ENCODE peak calls at places on chromosomes 7 and 10, in seven cellular contexts. One of them, this sample, is unnamed. For H3K9me3, the result is how much of the 10 kb centered on the place peaks cover.

GRCh38 chr7:128059143-128059975 is 28.1 kb upstream of the LRRC4 start:
- DNase-seq in thyroid gland: no peak
- DNase-seq in GM12878: no peak
- DNase-seq in tibial nerve: no peak
- DNase-seq in suprapubic skin: no peak
- DNase-seq in thoracic aorta: no peak
- DNase-seq in fibroblast of lung: no peak
- DNase-seq in this sample: no peak

GRCh38 chr10:74255800-74256422 is 104.9 kb downstream of the ADK start:
- DNase-seq in GM12878: no peak
- DNase-seq in suprapubic skin: no peak
- DNase-seq in thoracic aorta: no peak
- DNase-seq in tibial nerve: no peak
- DNase-seq in fibroblast of lung: no peak
- DNase-seq in thyroid gland: no peak
- DNase-seq in this sample: no peak

GRCh38 chr10:63365976-63366765 is 99.6 kb downstream of the JMJD1C start:
- DNase-seq in tibial nerve: no peak
- DNase-seq in thoracic aorta: no peak
- DNase-seq in fibroblast of lung: no peak
- DNase-seq in thyroid gland: no peak
- DNase-seq in GM12878: no peak
- DNase-seq in suprapubic skin: no peak
- DNase-seq in this sample: no peak

GRCh38 chr7:71835056-71835455 is 577.1 kb downstream of the CALN1 start:
- DNase-seq in suprapubic skin: no peak
- DNase-seq in thoracic aorta: no peak
- DNase-seq in GM12878: no peak
- DNase-seq in fibroblast of lung: no peak
- DNase-seq in thyroid gland: no peak
- DNase-seq in tibial nerve: no peak
- DNase-seq in this sample: no peak

GRCh38 chr10:70198696-70199466 is 28.6 kb upstream of the SAR1A start:
- DNase-seq in tibial nerve: no peak
- DNase-seq in GM12878: no peak
- DNase-seq in thoracic aorta: no peak
- DNase-seq in suprapubic skin: no peak
- DNase-seq in fibroblast of lung: no peak
- DNase-seq in thyroid gland: no peak
- DNase-seq in this sample: no peak

GRCh38 chr7:81062747-81063146 is 143.9 kb upstream of the SEMA3C start:
- DNase-seq in suprapubic skin: no peak
- DNase-seq in thyroid gland: no peak
- DNase-seq in thoracic aorta: no peak
- DNase-seq in tibial nerve: no peak
- DNase-seq in fibroblast of lung: no peak
- DNase-seq in GM12878: no peak
- DNase-seq in this sample: no peak

GRCh38 chr10:86230538-86231180 is 135.9 kb downstream of the GRID1 start:
- DNase-seq in GM12878: no peak
- DNase-seq in tibial nerve: no peak
- DNase-seq in fibroblast of lung: no peak
- DNase-seq in thyroid gland: no peak
- DNase-seq in suprapubic skin: no peak
- DNase-seq in thoracic aorta: no peak
- DNase-seq in this sample: no peak

GRCh38 chr7:4103352-4104091 is 578.6 kb upstream of the FOXK1 start:
- DNase-seq in thyroid gland: no peak
- DNase-seq in fibroblast of lung: peak
- DNase-seq in GM12878: no peak
- DNase-seq in tibial nerve: no peak
- DNase-seq in suprapubic skin: no peak
- DNase-seq in thoracic aorta: no peak
- DNase-seq in this sample: no peak

GRCh38 chr10:97065128-97065527 is 120.6 kb downstream of the SLIT1 start:
- DNase-seq in thoracic aorta: no peak
- DNase-seq in tibial nerve: no peak
- DNase-seq in GM12878: no peak
- DNase-seq in suprapubic skin: no peak
- DNase-seq in fibroblast of lung: no peak
- DNase-seq in thyroid gland: peak
- DNase-seq in this sample: no peak

GRCh38 chr7:75967573-75967997 is 26.8 kb downstream of the TMEM120A start:
- DNase-seq in fibroblast of lung: peak
- DNase-seq in GM12878: no peak
- DNase-seq in suprapubic skin: peak
- DNase-seq in thyroid gland: no peak
- DNase-seq in thoracic aorta: no peak
- DNase-seq in tibial nerve: no peak
- DNase-seq in this sample: no peak

GRCh38 chr10:114274616-114275453 is 35.8 kb downstream of the VWA2 start:
- DNase-seq in suprapubic skin: peak
- DNase-seq in thyroid gland: no peak
- DNase-seq in tibial nerve: no peak
- DNase-seq in GM12878: no peak
- DNase-seq in fibroblast of lung: no peak
- DNase-seq in thoracic aorta: no peak
- DNase-seq in this sample: no peak

GRCh38 chr7:135414850-135415439 is 95.0 kb downstream of the CNOT4 start:
- DNase-seq in GM12878: no peak
- DNase-seq in tibial nerve: peak
- DNase-seq in thoracic aorta: no peak
- DNase-seq in fibroblast of lung: peak
- DNase-seq in suprapubic skin: no peak
- DNase-seq in thyroid gland: peak
- DNase-seq in this sample: peak

GRCh38 chr10:70541738-70542564 is 60.6 kb downstream of the PRF1 start:
- DNase-seq in tibial nerve: no peak
- DNase-seq in GM12878: no peak
- DNase-seq in thoracic aorta: no peak
- DNase-seq in suprapubic skin: no peak
- DNase-seq in thyroid gland: no peak
- DNase-seq in fibroblast of lung: no peak
- DNase-seq in this sample: no peak

GRCh38 chr10:8044908-8045727 is 9.4 kb upstream of the GATA3 start:
- DNase-seq in thyroid gland: no peak
- DNase-seq in suprapubic skin: no peak
- DNase-seq in tibial nerve: no peak
- DNase-seq in thoracic aorta: no peak
- DNase-seq in fibroblast of lung: no peak
- DNase-seq in GM12878: no peak
- DNase-seq in this sample: no peak

GRCh38 chr7:47624660-47625059 is 42.7 kb upstream of the TNS3 start:
- DNase-seq in tibial nerve: no peak
- DNase-seq in GM12878: no peak
- DNase-seq in thoracic aorta: no peak
- DNase-seq in fibroblast of lung: no peak
- DNase-seq in thyroid gland: no peak
- DNase-seq in suprapubic skin: no peak
- DNase-seq in this sample: no peak

GRCh38 chr7:92489634-92490033 is 11.9 kb upstream of the ERVW-1 start:
- DNase-seq in tibial nerve: no peak
- DNase-seq in thyroid gland: no peak
- DNase-seq in suprapubic skin: no peak
- DNase-seq in thoracic aorta: no peak
- DNase-seq in GM12878: no peak
- DNase-seq in fibroblast of lung: no peak
- DNase-seq in this sample: peak

GRCh38 chr7:109844362-109844761 is 1246.6 kb upstream of the LRRN3 start:
- DNase-seq in thyroid gland: peak
- DNase-seq in GM12878: no peak
- DNase-seq in tibial nerve: no peak
- DNase-seq in fibroblast of lung: peak
- DNase-seq in thoracic aorta: no peak
- DNase-seq in suprapubic skin: no peak
- DNase-seq in this sample: no peak

GRCh38 chr10:62831346-62831745 is 15.2 kb upstream of the EGR2 start:
- DNase-seq in fibroblast of lung: peak
- DNase-seq in tibial nerve: no peak
- DNase-seq in thyroid gland: no peak
- DNase-seq in thoracic aorta: no peak
- DNase-seq in suprapubic skin: no peak
- DNase-seq in GM12878: no peak
- DNase-seq in this sample: no peak

GRCh38 chr7:25656581-25657026 is 428.3 kb upstream of the NPVF start:
- DNase-seq in thoracic aorta: no peak
- DNase-seq in tibial nerve: peak
- DNase-seq in thyroid gland: no peak
- DNase-seq in GM12878: no peak
- DNase-seq in suprapubic skin: no peak
- DNase-seq in fibroblast of lung: peak
- DNase-seq in this sample: no peak

DNA sequence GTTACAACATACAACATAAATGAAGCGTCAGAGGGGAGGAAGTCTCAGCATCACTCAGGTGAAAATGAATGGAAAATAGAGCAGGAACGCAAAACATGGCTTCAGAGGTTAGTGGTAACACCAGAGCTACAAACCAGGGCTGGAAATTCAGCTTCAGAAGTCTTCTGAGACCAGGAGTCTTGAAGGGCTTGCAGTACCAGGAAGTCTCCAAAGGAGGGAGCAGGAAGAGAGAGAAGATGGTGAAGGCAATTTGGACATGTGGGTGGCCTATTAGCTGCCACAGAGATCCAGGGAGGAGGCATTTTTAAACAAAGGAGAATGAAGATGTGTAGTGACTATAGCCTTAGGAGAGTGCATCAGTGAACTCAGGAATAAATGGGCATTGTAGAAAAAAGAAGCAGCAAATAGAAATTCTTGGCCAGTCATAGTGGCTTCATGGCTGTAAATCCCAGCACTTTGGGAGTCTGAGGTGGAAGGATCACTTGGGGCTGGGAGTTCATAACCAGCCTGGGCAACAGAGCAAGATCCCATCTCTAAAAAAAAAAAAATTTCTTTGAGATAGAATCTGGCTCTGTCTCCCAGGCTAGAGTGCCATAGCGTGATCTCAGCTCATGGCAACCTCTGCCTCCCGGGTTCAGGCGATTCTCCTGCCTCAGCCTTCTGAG is 9.3 kb upstream of the TET1 start:
- DNase-seq in thoracic aorta: no peak
- DNase-seq in thyroid gland: peak
- DNase-seq in fibroblast of lung: peak
- DNase-seq in tibial nerve: peak
- DNase-seq in suprapubic skin: no peak
- DNase-seq in GM12878: no peak
- DNase-seq in this sample: peak
- TF ChIP-seq CTCF in thoracic aorta: peak
- TF ChIP-seq CTCF in thyroid gland: peak
- TF ChIP-seq CTCF in fibroblast of lung: peak
- TF ChIP-seq CTCF in tibial nerve: peak
- TF ChIP-seq CTCF in suprapubic skin: peak
- TF ChIP-seq CTCF in GM12878: peak
- TF ChIP-seq CTCF in this sample: peak

DNA sequence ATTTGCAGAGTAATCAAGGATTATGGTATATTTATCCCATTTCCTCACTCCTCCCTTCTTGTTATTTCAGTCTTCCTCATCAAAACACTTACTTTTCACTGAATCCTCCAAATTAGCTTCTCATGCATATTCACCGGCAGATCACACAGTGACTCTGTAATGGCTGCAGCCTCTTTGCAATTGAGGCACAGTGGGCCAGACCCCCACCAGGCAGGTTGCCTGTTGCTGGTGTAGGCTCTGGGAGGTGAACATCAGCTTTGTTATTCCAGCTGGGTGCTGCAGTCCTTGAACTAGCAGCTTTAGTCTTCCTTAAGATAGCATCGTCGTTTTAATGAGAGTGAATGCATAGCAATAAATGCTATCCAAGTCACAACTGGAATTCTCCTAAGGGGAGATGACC is 449.3 kb downstream of the CNTNAP2 start:
- DNase-seq in tibial nerve: no peak
- DNase-seq in suprapubic skin: no peak
- DNase-seq in thyroid gland: no peak
- DNase-seq in GM12878: no peak
- DNase-seq in thoracic aorta: no peak
- DNase-seq in fibroblast of lung: no peak
- DNase-seq in this sample: no peak
- H3K9me3 ChIP-seq in tibial nerve: under half
- H3K9me3 ChIP-seq in suprapubic skin: under half
- H3K9me3 ChIP-seq in thyroid gland: under half
- H3K9me3 ChIP-seq in GM12878: under half
- H3K9me3 ChIP-seq in thoracic aorta: under half
- H3K9me3 ChIP-seq in fibroblast of lung: under half
- H3K9me3 ChIP-seq in this sample: under half

GRCh38 chr7:44973610-44974401 is 5.0 kb downstream of the MYO1G start:
- DNase-seq in tibial nerve: no peak
- DNase-seq in thoracic aorta: no peak
- DNase-seq in thyroid gland: peak
- DNase-seq in suprapubic skin: no peak
- DNase-seq in GM12878: no peak
- DNase-seq in fibroblast of lung: no peak
- DNase-seq in this sample: peak
- TF ChIP-seq CTCF in tibial nerve: peak
- TF ChIP-seq CTCF in thoracic aorta: peak
- TF ChIP-seq CTCF in thyroid gland: no peak
- TF ChIP-seq CTCF in suprapubic skin: peak
- TF ChIP-seq CTCF in GM12878: peak
- TF ChIP-seq CTCF in fibroblast of lung: peak
- TF ChIP-seq CTCF in this sample: peak

GRCh38 chr7:340979-341694 is 51.2 kb downstream of the FOXL3 start:
- DNase-seq in thyroid gland: no peak
- DNase-seq in tibial nerve: no peak
- DNase-seq in thoracic aorta: no peak
- DNase-seq in fibroblast of lung: no peak
- DNase-seq in GM12878: no peak
- DNase-seq in suprapubic skin: no peak
- DNase-seq in this sample: no peak

GRCh38 chr7:339062-339342 is 49.0 kb downstream of the FOXL3 start:
- DNase-seq in tibial nerve: no peak
- DNase-seq in suprapubic skin: no peak
- DNase-seq in fibroblast of lung: no peak
- DNase-seq in GM12878: no peak
- DNase-seq in thyroid gland: no peak
- DNase-seq in thoracic aorta: no peak
- DNase-seq in this sample: no peak

GRCh38 chr7:338295-339061 is 48.5 kb downstream of the FOXL3 start:
- DNase-seq in thyroid gland: no peak
- DNase-seq in thoracic aorta: no peak
- DNase-seq in fibroblast of lung: no peak
- DNase-seq in tibial nerve: no peak
- DNase-seq in suprapubic skin: no peak
- DNase-seq in GM12878: no peak
- DNase-seq in this sample: no peak

GRCh38 chr7:340200-340937 is 50.4 kb downstream of the FOXL3 start:
- DNase-seq in thyroid gland: no peak
- DNase-seq in GM12878: no peak
- DNase-seq in fibroblast of lung: no peak
- DNase-seq in suprapubic skin: no peak
- DNase-seq in thoracic aorta: no peak
- DNase-seq in tibial nerve: no peak
- DNase-seq in this sample: no peak

DNA sequence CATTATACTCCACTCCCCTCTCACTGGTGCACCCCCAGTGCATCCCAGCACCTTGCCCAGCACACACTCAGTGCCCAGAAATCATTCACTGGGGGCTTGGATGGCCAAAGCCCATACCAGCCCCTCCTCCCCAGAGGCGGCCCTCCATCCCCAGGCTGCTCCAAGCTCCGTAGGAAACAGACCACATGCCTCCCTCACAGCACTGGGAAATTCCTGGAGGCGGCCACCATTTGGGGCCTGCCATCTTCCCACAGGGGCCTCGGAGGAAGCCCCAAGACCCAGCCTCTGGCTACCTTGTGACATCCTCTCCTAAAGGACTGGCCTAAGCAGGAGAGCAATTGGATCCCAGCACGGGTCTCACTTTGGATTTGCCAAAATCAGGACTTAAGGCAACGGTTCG is 49.7 kb downstream of the FOXL3 start:
- DNase-seq in thoracic aorta: no peak
- DNase-seq in suprapubic skin: no peak
- DNase-seq in thyroid gland: no peak
- DNase-seq in tibial nerve: no peak
- DNase-seq in GM12878: no peak
- DNase-seq in fibroblast of lung: no peak
- DNase-seq in this sample: no peak
- H3K9me3 ChIP-seq in thoracic aorta: under half
- H3K9me3 ChIP-seq in suprapubic skin: under half
- H3K9me3 ChIP-seq in thyroid gland: under half
- H3K9me3 ChIP-seq in tibial nerve: under half
- H3K9me3 ChIP-seq in GM12878: under half
- H3K9me3 ChIP-seq in fibroblast of lung: under half
- H3K9me3 ChIP-seq in this sample: under half